ENCODE peak calls at places on chromosome 14, in six cellular contexts. One of them, this sample, is unnamed.

GRCh38 chr14:105861985-105862465 is 335.6 kb downstream of the TMEM121 start:
- DNase-seq in glutamatergic neuron: no peak
- DNase-seq in K562: no peak
- DNase-seq in colonic mucosa: no peak
- DNase-seq in cardiac muscle cell: no peak
- DNase-seq in LNCaP clone FGC: no peak
- DNase-seq in this sample: peak

GRCh38 chr14:70358631-70359030 is 852 bp downstream of the COX16 start:
- DNase-seq in glutamatergic neuron: no peak
- DNase-seq in K562: peak
- DNase-seq in colonic mucosa: no peak
- DNase-seq in cardiac muscle cell: no peak
- DNase-seq in LNCaP clone FGC: no peak
- DNase-seq in this sample: no peak

GRCh38 chr14:99257673-99258221 is 14.2 kb downstream of the BCL11B start:
- DNase-seq in glutamatergic neuron: no peak
- DNase-seq in K562: no peak
- DNase-seq in colonic mucosa: no peak
- DNase-seq in cardiac muscle cell: no peak
- DNase-seq in LNCaP clone FGC: no peak
- DNase-seq in this sample: no peak

GRCh38 chr14:20400965-20401593 is 12.2 kb downstream of the TEP1 start:
- DNase-seq in glutamatergic neuron: no peak
- DNase-seq in K562: no peak
- DNase-seq in colonic mucosa: no peak
- DNase-seq in cardiac muscle cell: no peak
- DNase-seq in LNCaP clone FGC: no peak
- DNase-seq in this sample: no peak

GRCh38 chr14:104239185-104239775 is 100.9 kb downstream of the KIF26A start:
- DNase-seq in glutamatergic neuron: no peak
- DNase-seq in K562: no peak
- DNase-seq in colonic mucosa: no peak
- DNase-seq in cardiac muscle cell: no peak
- DNase-seq in LNCaP clone FGC: no peak
- DNase-seq in this sample: no peak

GRCh38 chr14:104371917-104372316 is 207.6 kb upstream of the C14orf180 start:
- DNase-seq in glutamatergic neuron: no peak
- DNase-seq in K562: no peak
- DNase-seq in colonic mucosa: no peak
- DNase-seq in cardiac muscle cell: no peak
- DNase-seq in LNCaP clone FGC: no peak
- DNase-seq in this sample: no peak

GRCh38 chr14:55454264-55455151 is 14.1 kb upstream of the TBPL2 start:
- DNase-seq in glutamatergic neuron: no peak
- DNase-seq in K562: peak
- DNase-seq in colonic mucosa: peak
- DNase-seq in cardiac muscle cell: no peak
- DNase-seq in LNCaP clone FGC: no peak
- DNase-seq in this sample: no peak

GRCh38 chr14:73887116-73887490 is 444 bp downstream of the ZNF410 start:
- DNase-seq in glutamatergic neuron: no peak
- DNase-seq in K562: no peak
- DNase-seq in colonic mucosa: no peak
- DNase-seq in cardiac muscle cell: peak
- DNase-seq in LNCaP clone FGC: no peak
- DNase-seq in this sample: no peak

GRCh38 chr14:104968541-104969401 is 9.4 kb downstream of the AHNAK2 start:
- DNase-seq in glutamatergic neuron: peak
- DNase-seq in K562: no peak
- DNase-seq in colonic mucosa: peak
- DNase-seq in cardiac muscle cell: no peak
- DNase-seq in LNCaP clone FGC: no peak
- DNase-seq in this sample: no peak

GRCh38 chr14:33165144-33165925 is 226.7 kb downstream of the NPAS3 start:
- DNase-seq in glutamatergic neuron: no peak
- DNase-seq in K562: no peak
- DNase-seq in colonic mucosa: no peak
- DNase-seq in cardiac muscle cell: no peak
- DNase-seq in LNCaP clone FGC: no peak
- DNase-seq in this sample: no peak

GRCh38 chr14:24816929-24817637 is 183.1 kb upstream of the GZMB start:
- DNase-seq in glutamatergic neuron: no peak
- DNase-seq in K562: no peak
- DNase-seq in colonic mucosa: peak
- DNase-seq in cardiac muscle cell: no peak
- DNase-seq in LNCaP clone FGC: no peak
- DNase-seq in this sample: no peak

GRCh38 chr14:59123526-59123925 is 64.9 kb upstream of the DAAM1 start:
- DNase-seq in glutamatergic neuron: no peak
- DNase-seq in K562: no peak
- DNase-seq in colonic mucosa: no peak
- DNase-seq in cardiac muscle cell: no peak
- DNase-seq in LNCaP clone FGC: no peak
- DNase-seq in this sample: no peak

GRCh38 chr14:65864993-65865392 is 452.5 kb downstream of the FUT8 start:
- DNase-seq in glutamatergic neuron: no peak
- DNase-seq in K562: no peak
- DNase-seq in colonic mucosa: no peak
- DNase-seq in cardiac muscle cell: no peak
- DNase-seq in LNCaP clone FGC: no peak
- DNase-seq in this sample: no peak

GRCh38 chr14:52112336-52113018 is 43.6 kb upstream of the NID2 start:
- DNase-seq in glutamatergic neuron: no peak
- DNase-seq in K562: no peak
- DNase-seq in colonic mucosa: no peak
- DNase-seq in cardiac muscle cell: no peak
- DNase-seq in LNCaP clone FGC: no peak
- DNase-seq in this sample: no peak

GRCh38 chr14:105386581-105387529 is 11.5 kb upstream of the TEX22 start:
- DNase-seq in glutamatergic neuron: no peak
- DNase-seq in K562: no peak
- DNase-seq in colonic mucosa: no peak
- DNase-seq in cardiac muscle cell: no peak
- DNase-seq in LNCaP clone FGC: no peak
- DNase-seq in this sample: no peak

GRCh38 chr14:105315211-105315721 is 718 bp downstream of the PACS2 start:
- DNase-seq in glutamatergic neuron: peak
- DNase-seq in K562: no peak
- DNase-seq in colonic mucosa: peak
- DNase-seq in cardiac muscle cell: peak
- DNase-seq in LNCaP clone FGC: no peak
- DNase-seq in this sample: no peak

GRCh38 chr14:33950320-33951182 is at the start of gene EGLN3:
- DNase-seq in glutamatergic neuron: peak
- DNase-seq in K562: peak
- DNase-seq in colonic mucosa: peak
- DNase-seq in cardiac muscle cell: peak
- DNase-seq in LNCaP clone FGC: peak
- DNase-seq in this sample: peak

GRCh38 chr14:21063479-21063878 is 5.9 kb downstream of the RNASE8 start:
- DNase-seq in glutamatergic neuron: no peak
- DNase-seq in K562: no peak
- DNase-seq in colonic mucosa: no peak
- DNase-seq in cardiac muscle cell: no peak
- DNase-seq in LNCaP clone FGC: no peak
- DNase-seq in this sample: no peak

GRCh38 chr14:68178282-68178681 is 358.7 kb downstream of the RAD51B start:
- DNase-seq in glutamatergic neuron: no peak
- DNase-seq in K562: no peak
- DNase-seq in colonic mucosa: no peak
- DNase-seq in cardiac muscle cell: no peak
- DNase-seq in LNCaP clone FGC: no peak
- DNase-seq in this sample: no peak

GRCh38 chr14:102316746-102317563 is 2.6 kb upstream of the ZNF839 start:
- DNase-seq in glutamatergic neuron: peak
- DNase-seq in K562: peak
- DNase-seq in colonic mucosa: peak
- DNase-seq in cardiac muscle cell: peak
- DNase-seq in LNCaP clone FGC: peak
- DNase-seq in this sample: peak
- TF ChIP-seq CTCF in glutamatergic neuron: peak
- TF ChIP-seq CTCF in K562: peak
- TF ChIP-seq CTCF in colonic mucosa: peak
- TF ChIP-seq CTCF in cardiac muscle cell: peak
- TF ChIP-seq CTCF in LNCaP clone FGC: peak
- TF ChIP-seq CTCF in this sample: peak

GRCh38 chr14:100903672-100904185 is at the start of gene RTL1:
- DNase-seq in glutamatergic neuron: no peak
- DNase-seq in K562: no peak
- DNase-seq in colonic mucosa: no peak
- DNase-seq in cardiac muscle cell: no peak
- DNase-seq in LNCaP clone FGC: no peak
- DNase-seq in this sample: no peak

GRCh38 chr14:100902792-100903191 is 730 bp downstream of the RTL1 start:
- DNase-seq in glutamatergic neuron: no peak
- DNase-seq in K562: no peak
- DNase-seq in colonic mucosa: no peak
- DNase-seq in cardiac muscle cell: peak
- DNase-seq in LNCaP clone FGC: no peak
- DNase-seq in this sample: no peak

GRCh38 chr14:100900837-100901390 is 2.6 kb downstream of the RTL1 start:
- DNase-seq in glutamatergic neuron: peak
- DNase-seq in K562: peak
- DNase-seq in colonic mucosa: peak
- DNase-seq in cardiac muscle cell: peak
- DNase-seq in LNCaP clone FGC: no peak
- DNase-seq in this sample: no peak

GRCh38 chr14:100901391-100902183 is 1.9 kb downstream of the RTL1 start:
- DNase-seq in glutamatergic neuron: peak
- DNase-seq in K562: no peak
- DNase-seq in colonic mucosa: peak
- DNase-seq in cardiac muscle cell: no peak
- DNase-seq in LNCaP clone FGC: no peak
- DNase-seq in this sample: no peak

GRCh38 chr14:100902295-100902694 is 1.2 kb downstream of the RTL1 start:
- DNase-seq in glutamatergic neuron: no peak
- DNase-seq in K562: peak
- DNase-seq in colonic mucosa: no peak
- DNase-seq in cardiac muscle cell: peak
- DNase-seq in LNCaP clone FGC: no peak
- DNase-seq in this sample: no peak
- TF ChIP-seq CTCF in glutamatergic neuron: no peak
- TF ChIP-seq CTCF in K562: peak
- TF ChIP-seq CTCF in colonic mucosa: no peak
- TF ChIP-seq CTCF in cardiac muscle cell: peak
- TF ChIP-seq CTCF in LNCaP clone FGC: peak
- TF ChIP-seq CTCF in this sample: no peak

DNA sequence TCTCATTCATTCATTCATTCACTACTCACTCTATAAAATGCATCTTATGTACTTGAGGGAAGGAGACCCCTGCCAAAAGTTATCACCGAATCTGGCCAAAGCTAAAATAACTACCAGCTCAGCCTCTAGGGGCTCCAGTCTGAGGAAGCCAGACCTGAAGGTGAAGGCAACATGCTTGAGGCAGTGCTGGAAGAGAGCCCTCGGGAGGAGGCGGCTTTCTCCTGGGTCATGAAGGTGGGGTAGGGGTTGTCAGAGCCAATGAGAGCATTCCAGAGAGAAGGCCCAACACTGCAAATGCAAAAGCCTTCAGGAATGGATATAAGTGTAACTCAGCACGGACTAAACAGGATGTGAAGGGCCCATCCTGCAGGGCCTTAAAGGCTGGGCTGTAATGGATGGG is 62.4 kb downstream of the GSC start:
- DNase-seq in glutamatergic neuron: no peak
- DNase-seq in K562: no peak
- DNase-seq in colonic mucosa: no peak
- DNase-seq in cardiac muscle cell: no peak
- DNase-seq in LNCaP clone FGC: no peak
- DNase-seq in this sample: no peak
- TF ChIP-seq CTCF in glutamatergic neuron: no peak
- TF ChIP-seq CTCF in K562: no peak
- TF ChIP-seq CTCF in colonic mucosa: no peak
- TF ChIP-seq CTCF in cardiac muscle cell: no peak
- TF ChIP-seq CTCF in LNCaP clone FGC: no peak
- TF ChIP-seq CTCF in this sample: no peak

GRCh38 chr14:60514378-60515243 is 5.7 kb downstream of the SIX6 start:
- DNase-seq in glutamatergic neuron: peak
- DNase-seq in K562: peak
- DNase-seq in colonic mucosa: no peak
- DNase-seq in cardiac muscle cell: peak
- DNase-seq in LNCaP clone FGC: no peak
- DNase-seq in this sample: peak
- TF ChIP-seq CTCF in glutamatergic neuron: peak
- TF ChIP-seq CTCF in K562: peak
- TF ChIP-seq CTCF in colonic mucosa: no peak
- TF ChIP-seq CTCF in cardiac muscle cell: peak
- TF ChIP-seq CTCF in LNCaP clone FGC: peak
- TF ChIP-seq CTCF in this sample: peak

GRCh38 chr14:75018684-75019083 is 16.0 kb downstream of the EIF2B2 start:
- DNase-seq in glutamatergic neuron: no peak
- DNase-seq in K562: no peak
- DNase-seq in colonic mucosa: peak
- DNase-seq in cardiac muscle cell: no peak
- DNase-seq in LNCaP clone FGC: peak
- DNase-seq in this sample: no peak

GRCh38 chr14:75025082-75025481 is 22.4 kb downstream of the EIF2B2 start:
- DNase-seq in glutamatergic neuron: no peak
- DNase-seq in K562: peak
- DNase-seq in colonic mucosa: peak
- DNase-seq in cardiac muscle cell: no peak
- DNase-seq in LNCaP clone FGC: no peak
- DNase-seq in this sample: no peak

GRCh38 chr14:75025876-75026275 is 23.2 kb downstream of the EIF2B2 start:
- DNase-seq in glutamatergic neuron: no peak
- DNase-seq in K562: no peak
- DNase-seq in colonic mucosa: no peak
- DNase-seq in cardiac muscle cell: no peak
- DNase-seq in LNCaP clone FGC: no peak
- DNase-seq in this sample: no peak

GRCh38 chr14:75023108-75023507 is 20.4 kb downstream of the EIF2B2 start:
- DNase-seq in glutamatergic neuron: no peak
- DNase-seq in K562: no peak
- DNase-seq in colonic mucosa: no peak
- DNase-seq in cardiac muscle cell: no peak
- DNase-seq in LNCaP clone FGC: no peak
- DNase-seq in this sample: no peak

DNA sequence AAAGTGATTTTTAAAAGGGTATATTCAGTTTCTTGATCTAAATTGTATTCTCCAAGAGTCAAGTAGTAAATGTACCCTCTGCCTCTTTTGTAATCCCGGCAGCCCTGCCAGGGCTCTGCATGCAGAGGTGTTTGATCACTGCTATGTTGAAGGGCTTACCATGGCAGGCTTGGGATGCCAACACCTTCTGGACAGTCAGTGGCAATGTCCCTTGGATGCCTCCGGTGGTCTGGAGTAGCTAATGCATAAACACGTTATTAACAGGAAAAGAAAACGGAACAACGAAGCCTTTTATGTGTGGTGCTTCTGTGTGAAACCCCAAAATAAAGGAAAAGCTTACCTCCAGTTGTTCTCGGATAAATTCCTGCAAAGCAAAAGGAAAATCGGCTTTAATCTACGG is 19.9 kb downstream of the EIF2B2 start:
- DNase-seq in glutamatergic neuron: peak
- DNase-seq in K562: peak
- DNase-seq in colonic mucosa: no peak
- DNase-seq in cardiac muscle cell: peak
- DNase-seq in LNCaP clone FGC: no peak
- DNase-seq in this sample: no peak
- TF ChIP-seq CTCF in glutamatergic neuron: peak
- TF ChIP-seq CTCF in K562: peak
- TF ChIP-seq CTCF in colonic mucosa: no peak
- TF ChIP-seq CTCF in cardiac muscle cell: peak
- TF ChIP-seq CTCF in LNCaP clone FGC: peak
- TF ChIP-seq CTCF in this sample: no peak

This sample was measured in GM10248.